ENCODE peak calls at places on chromosome 18, in six cellular contexts. M, A, E, B, H and I are unnamed samples.

GRCh38 chr18:10320848-10321247 is 133.6 kb upstream of the APCDD1 start:
- DNase-seq in H (no peak), E (peak), A (no peak), M (no peak), B (no peak), I (no peak)

GRCh38 chr18:22106536-22107292 is 62.7 kb upstream of the GATA6 start:
- DNase-seq in A (no peak), H (peak), M (no peak), E (no peak), B (no peak), I (no peak)

GRCh38 chr18:71068338-71068737 is 779.5 kb downstream of the SOCS6 start:
- DNase-seq in B (no peak), E (no peak), M (no peak), H (no peak), A (no peak), I (no peak)

GRCh38 chr18:58721586-58722160 is 50.4 kb downstream of the MALT1 start:
- DNase-seq in E (no peak), M (no peak), A (no peak), H (no peak), B (no peak), I (no peak)

GRCh38 chr18:59915606-59916005 is 15.8 kb downstream of the PMAIP1 start:
- DNase-seq in A (no peak), E (no peak), M (no peak), B (no peak), H (no peak), I (no peak)

GRCh38 chr18:53567935-53568574 is 656.4 kb downstream of the MBD2 start:
- DNase-seq in H (peak), E (peak), B (peak), A (no peak), M (peak), I (peak)

GRCh38 chr18:45650321-45650720 is 35.0 kb downstream of the SLC14A2 start:
- DNase-seq in H (no peak), B (no peak), A (no peak), M (no peak), E (no peak), I (no peak)

GRCh38 chr18:50748243-50749229 is 71.3 kb downstream of the MRO start:
- DNase-seq in A (no peak), M (no peak), B (no peak), E (no peak), H (no peak), I (no peak)

GRCh38 chr18:23662309-23663263 is at the start of gene ANKRD29:
- DNase-seq in H (peak), B (no peak), E (peak), M (peak), A (no peak), I (peak)

GRCh38 chr18:2971741-2972552 is 41.0 kb downstream of the LPIN2 start:
- DNase-seq in E (no peak), M (no peak), A (no peak), B (peak), H (no peak), I (no peak)

GRCh38 chr18:48859311-48860275 is 91.2 kb downstream of the SMAD7 start:
- DNase-seq in E (no peak), H (no peak), A (no peak), B (peak), M (no peak), I (no peak)

GRCh38 chr18:36377626-36378025 is 80.1 kb downstream of the FHOD3 start:
- DNase-seq in M (no peak), H (no peak), E (no peak), B (no peak), A (no peak), I (no peak)

GRCh38 chr18:39841133-39842041 is 2113.6 kb upstream of the PIK3C3 start:
- DNase-seq in M (peak), B (peak), H (peak), E (peak), A (no peak), I (peak)

GRCh38 chr18:5298156-5298852 is 2.8 kb upstream of the ZBTB14 start:
- DNase-seq in H (no peak), E (no peak), A (no peak), M (no peak), B (no peak), I (no peak)

GRCh38 chr18:44716697-44717163 is 36.0 kb downstream of the SETBP1 start:
- DNase-seq in B (no peak), H (no peak), E (no peak), M (no peak), A (no peak), I (no peak)

GRCh38 chr18:34932792-34933466 is 108.3 kb upstream of the MAPRE2 start:
- DNase-seq in H (no peak), M (no peak), B (no peak), E (no peak), A (no peak), I (no peak)

GRCh38 chr18:46917808-46918600 is 602 bp downstream of the KATNAL2 start:
- DNase-seq in B (no peak), E (peak), A (no peak), H (peak), M (peak), I (no peak)

GRCh38 chr18:9897129-9897528 is 11.4 kb downstream of the TXNDC2 start:
- DNase-seq in M (no peak), B (no peak), E (no peak), H (no peak), A (no peak), I (no peak)

GRCh38 chr18:41642756-41643155 is 312.3 kb upstream of the PIK3C3 start:
- DNase-seq in H (peak), A (no peak), B (no peak), E (no peak), M (no peak), I (no peak)

GRCh38 chr18:65544701-65545100 is 206.1 kb upstream of the CDH7 start:
- DNase-seq in H (no peak), A (no peak), B (no peak), M (no peak), E (no peak), I (no peak)

GRCh38 chr18:35616664-35617423 is 35.3 kb downstream of the GALNT1 start:
- DNase-seq in B (no peak), H (peak), A (peak), E (peak), M (peak), I (peak)

GRCh38 chr18:8657873-8658521 is 47.4 kb upstream of the MTCL1 start:
- DNase-seq in A (no peak), H (no peak), E (peak), B (peak), M (peak), I (peak)

GRCh38 chr18:31101148-31102019 is 837 bp downstream of the DSC2 start:
- DNase-seq in H (no peak), E (peak), B (no peak), A (no peak), M (no peak), I (peak)

GRCh38 chr18:22207022-22207758 is 37.8 kb downstream of the GATA6 start:
- DNase-seq in A (no peak), E (peak), B (no peak), M (no peak), H (no peak), I (no peak)

GRCh38 chr18:39772155-39772919 is 2182.7 kb upstream of the PIK3C3 start:
- DNase-seq in M (no peak), A (no peak), B (no peak), H (no peak), E (peak), I (no peak)

GRCh38 chr18:26999797-27000196 is 134.3 kb upstream of the AQP4 start:
- DNase-seq in H (no peak), A (no peak), B (no peak), M (no peak), E (no peak), I (no peak)